ENCODE peak calls at places on chromosomes 3 and 15, in five cellular contexts. One of them, this sample, is unnamed.

GRCh38 chr3:194257030-194257657 is 94.0 kb downstream of the CPN2 start:
- DNase-seq in PC-9: no peak
- DNase-seq in uterus: no peak
- DNase-seq in testis: no peak
- DNase-seq in endothelial cell of umbilical vein: no peak
- DNase-seq in this sample: peak; percentile 16

GRCh38 chr3:195756935-195757302 is 36.1 kb downstream of the MUC20 start:
- DNase-seq in testis: no peak
- DNase-seq in endothelial cell of umbilical vein: no peak
- DNase-seq in uterus: no peak
- DNase-seq in PC-9: peak; percentile 49
- DNase-seq in this sample: no peak

GRCh38 chr3:42703695-42704025 is 1.1 kb upstream of the HHATL start:
- DNase-seq in testis: no peak
- DNase-seq in PC-9: no peak
- DNase-seq in endothelial cell of umbilical vein: no peak
- DNase-seq in uterus: no peak
- DNase-seq in this sample: no peak

GRCh38 chr15:96166223-96167200 is 164.0 kb upstream of the NR2F2 start:
- DNase-seq in uterus: no peak
- DNase-seq in testis: no peak
- DNase-seq in endothelial cell of umbilical vein: no peak
- DNase-seq in PC-9: no peak
- DNase-seq in this sample: no peak

GRCh38 chr3:141797819-141798405 is 34.7 kb downstream of the GRK7 start:
- DNase-seq in endothelial cell of umbilical vein: no peak
- DNase-seq in uterus: no peak
- DNase-seq in testis: peak; percentile 26
- DNase-seq in PC-9: no peak
- DNase-seq in this sample: no peak

GRCh38 chr3:173397161-173398110 is at the start of gene NLGN1:
- DNase-seq in endothelial cell of umbilical vein: peak; percentile 89
- DNase-seq in uterus: peak; percentile 74
- DNase-seq in PC-9: peak; percentile 59
- DNase-seq in testis: peak; percentile 80
- DNase-seq in this sample: peak; percentile 83

GRCh38 chr3:194274424-194275085 is 76.6 kb downstream of the CPN2 start:
- DNase-seq in uterus: no peak
- DNase-seq in PC-9: peak; percentile 27
- DNase-seq in testis: peak; percentile 17
- DNase-seq in endothelial cell of umbilical vein: peak; percentile 44
- DNase-seq in this sample: peak; percentile 5

GRCh38 chr3:112811917-112812660 is 34.6 kb downstream of the CD200R1L start:
- DNase-seq in uterus: peak; percentile 44
- DNase-seq in testis: no peak
- DNase-seq in PC-9: no peak
- DNase-seq in endothelial cell of umbilical vein: no peak
- DNase-seq in this sample: no peak

GRCh38 chr3:139251529-139251928 is 92.3 kb upstream of the MRPS22 start:
- DNase-seq in uterus: no peak
- DNase-seq in testis: no peak
- DNase-seq in endothelial cell of umbilical vein: no peak
- DNase-seq in PC-9: no peak
- DNase-seq in this sample: peak; percentile 73

GRCh38 chr3:150409125-150409526 is 1.0 kb downstream of the TSC22D2 start:
- DNase-seq in endothelial cell of umbilical vein: no peak
- DNase-seq in PC-9: no peak
- DNase-seq in testis: no peak
- DNase-seq in uterus: no peak
- DNase-seq in this sample: no peak

GRCh38 chr15:64844576-64845140 is 2.9 kb downstream of the PLEKHO2 start:
- DNase-seq in PC-9: no peak
- DNase-seq in testis: no peak
- DNase-seq in uterus: no peak
- DNase-seq in endothelial cell of umbilical vein: no peak
- DNase-seq in this sample: no peak

GRCh38 chr3:146750196-146750595 is 145.1 kb upstream of the PLSCR5 start:
- DNase-seq in PC-9: no peak
- DNase-seq in uterus: no peak
- DNase-seq in endothelial cell of umbilical vein: peak; percentile 46
- DNase-seq in testis: no peak
- DNase-seq in this sample: no peak

GRCh38 chr15:60704129-60704528 is 225.2 kb upstream of the ICE2 start:
- DNase-seq in uterus: no peak
- DNase-seq in endothelial cell of umbilical vein: no peak
- DNase-seq in testis: no peak
- DNase-seq in PC-9: no peak
- DNase-seq in this sample: no peak

GRCh38 chr15:26632500-26632899 is 140.4 kb downstream of the GABRB3 start:
- DNase-seq in testis: no peak
- DNase-seq in uterus: no peak
- DNase-seq in endothelial cell of umbilical vein: no peak
- DNase-seq in PC-9: no peak
- DNase-seq in this sample: no peak

GRCh38 chr15:48360841-48361240 is 29.6 kb downstream of the DUT start:
- DNase-seq in PC-9: no peak
- DNase-seq in uterus: no peak
- DNase-seq in endothelial cell of umbilical vein: no peak
- DNase-seq in testis: no peak
- DNase-seq in this sample: no peak

GRCh38 chr3:129614927-129615363 is 8.5 kb upstream of the PLXND1 start:
- DNase-seq in testis: peak; percentile 63
- DNase-seq in uterus: peak; percentile 39
- DNase-seq in PC-9: no peak
- DNase-seq in endothelial cell of umbilical vein: no peak
- DNase-seq in this sample: peak; percentile 77

GRCh38 chr3:110808630-110809029 is 263.0 kb upstream of the NECTIN3 start:
- DNase-seq in testis: no peak
- DNase-seq in PC-9: no peak
- DNase-seq in uterus: no peak
- DNase-seq in endothelial cell of umbilical vein: no peak
- DNase-seq in this sample: no peak

GRCh38 chr15:69031013-69032001 is 16.8 kb downstream of the NOX5 start:
- DNase-seq in endothelial cell of umbilical vein: peak; percentile 35
- DNase-seq in PC-9: peak; percentile 68
- DNase-seq in testis: peak; percentile 86
- DNase-seq in uterus: no peak
- DNase-seq in this sample: peak; percentile 82

GRCh38 chr3:122364508-122364907 is 18.5 kb downstream of the MIX23 start:
- DNase-seq in uterus: no peak
- DNase-seq in testis: no peak
- DNase-seq in PC-9: no peak
- DNase-seq in endothelial cell of umbilical vein: no peak
- DNase-seq in this sample: no peak

GRCh38 chr3:69204315-69204957 is 82.0 kb upstream of the LMOD3 start:
- DNase-seq in testis: no peak
- DNase-seq in uterus: no peak
- DNase-seq in endothelial cell of umbilical vein: peak; percentile 55
- DNase-seq in PC-9: no peak
- DNase-seq in this sample: no peak

GRCh38 chr3:30341851-30342250 is 264.6 kb upstream of the TGFBR2 start:
- DNase-seq in testis: no peak
- DNase-seq in uterus: no peak
- DNase-seq in PC-9: no peak
- DNase-seq in endothelial cell of umbilical vein: no peak
- DNase-seq in this sample: no peak

GRCh38 chr3:171876651-171877272 is 33.6 kb downstream of the TMEM212 start:
- DNase-seq in uterus: no peak
- DNase-seq in testis: no peak
- DNase-seq in PC-9: no peak
- DNase-seq in endothelial cell of umbilical vein: peak; percentile 90
- DNase-seq in this sample: no peak

GRCh38 chr3:463793-464192 is 267.2 kb downstream of the CHL1 start:
- DNase-seq in uterus: no peak
- DNase-seq in testis: no peak
- DNase-seq in PC-9: no peak
- DNase-seq in endothelial cell of umbilical vein: no peak
- DNase-seq in this sample: no peak

GRCh38 chr3:81742581-81742980 is 18.9 kb downstream of the GBE1 start:
- DNase-seq in testis: no peak
- DNase-seq in PC-9: no peak
- DNase-seq in endothelial cell of umbilical vein: no peak
- DNase-seq in uterus: no peak
- DNase-seq in this sample: no peak

GRCh38 chr3:183134844-183135243 is 27.7 kb downstream of the LAMP3 start:
- DNase-seq in testis: no peak
- DNase-seq in uterus: no peak
- DNase-seq in PC-9: no peak
- DNase-seq in endothelial cell of umbilical vein: no peak
- DNase-seq in this sample: no peak
- H3K27ac ChIP-seq in testis: no peak overlapping the region
- H3K27ac ChIP-seq in uterus: no peak overlapping the region
- H3K27ac ChIP-seq in PC-9: no peak overlapping the region
- H3K27ac ChIP-seq in endothelial cell of umbilical vein: no peak overlapping the region
- H3K27ac ChIP-seq in this sample: no peak overlapping the region

DNA sequence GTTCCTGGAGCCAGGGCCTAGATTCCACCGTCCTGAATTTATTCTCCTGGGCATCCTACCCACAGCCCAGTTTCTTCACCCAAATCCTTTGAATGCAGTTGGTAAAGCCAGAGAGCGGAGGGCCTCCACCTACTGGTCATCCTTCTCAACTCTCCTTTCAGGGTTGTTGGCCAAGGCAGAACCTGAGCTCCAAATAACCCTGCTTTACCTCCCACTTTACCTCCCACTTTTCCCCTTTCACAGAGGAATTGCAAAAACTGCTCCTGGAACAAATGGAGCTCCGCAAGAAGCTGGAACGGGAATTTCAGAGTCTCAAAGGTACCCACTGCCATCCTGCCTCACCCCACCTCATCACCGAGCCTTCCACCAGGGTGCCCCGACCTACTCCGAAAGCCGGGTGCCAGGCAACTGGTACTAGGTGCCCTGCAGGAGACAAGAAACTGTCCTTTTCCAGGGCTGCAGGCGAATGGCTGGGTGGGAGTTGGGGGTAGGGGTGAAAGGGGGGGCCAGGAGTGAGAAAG is 6.8 kb downstream of the SKOR1 start:
- DNase-seq in uterus: no peak
- DNase-seq in PC-9: no peak
- DNase-seq in testis: no peak
- DNase-seq in endothelial cell of umbilical vein: no peak
- DNase-seq in this sample: peak; percentile 43
- TF ChIP-seq CTCF in uterus: no peak
- TF ChIP-seq CTCF in PC-9: peak; percentile 47
- TF ChIP-seq CTCF in testis: no peak
- TF ChIP-seq CTCF in endothelial cell of umbilical vein: peak; percentile 31
- TF ChIP-seq CTCF in this sample: no peak

DNA sequence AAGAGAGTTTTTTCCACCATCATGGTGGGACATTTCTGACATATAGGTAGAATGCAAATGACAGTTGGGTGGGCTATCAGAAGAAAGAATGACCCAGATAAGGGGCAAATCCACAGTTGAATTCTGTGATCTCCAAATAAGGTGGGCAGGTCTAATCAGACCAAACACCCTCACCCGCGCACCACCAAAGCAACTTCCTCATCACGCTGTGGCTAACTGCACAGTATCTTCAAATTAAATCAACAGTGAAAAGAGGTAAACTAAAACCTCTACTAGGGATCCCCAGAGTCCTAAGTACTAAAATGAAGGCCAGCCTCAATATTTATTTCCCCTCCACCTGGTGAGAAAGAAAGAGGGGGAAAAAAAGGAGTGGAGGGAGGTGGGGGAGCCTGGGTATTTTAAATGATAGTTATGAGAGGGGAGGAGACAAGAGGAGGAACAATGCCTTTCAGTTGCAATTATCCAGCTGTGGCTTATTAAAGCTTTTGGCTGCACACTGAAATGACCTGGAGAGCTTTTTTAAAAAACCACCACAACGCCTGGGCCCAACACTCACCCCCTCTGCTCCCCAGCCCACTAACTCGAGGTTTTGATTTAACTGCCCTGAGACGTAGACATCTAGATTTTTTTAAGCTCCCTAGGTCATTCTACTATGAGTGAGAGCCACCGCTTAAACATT is 61.0 kb downstream of the LRIG1 start:
- DNase-seq in PC-9: no peak
- DNase-seq in uterus: no peak
- DNase-seq in testis: no peak
- DNase-seq in endothelial cell of umbilical vein: no peak
- DNase-seq in this sample: no peak
- H3K4me1 ChIP-seq in PC-9: peaks cover 19% of the 10 kb centered on the region
- H3K4me1 ChIP-seq in uterus: peaks cover 13% of the 10 kb centered on the region
- H3K4me1 ChIP-seq in testis: peaks cover 12% of the 10 kb centered on the region
- H3K4me1 ChIP-seq in endothelial cell of umbilical vein: peaks cover 34% of the 10 kb centered on the region
- H3K4me1 ChIP-seq in this sample: peaks cover 43% of the 10 kb centered on the region

GRCh38 chr15:83659011-83659811 is 5.3 kb downstream of the ADAMTSL3 start:
- DNase-seq in uterus: peak; percentile 61
- DNase-seq in PC-9: no peak
- DNase-seq in testis: peak; percentile 72
- DNase-seq in endothelial cell of umbilical vein: no peak
- DNase-seq in this sample: no peak

GRCh38 chr15:83656943-83657528 is 3.1 kb downstream of the ADAMTSL3 start:
- DNase-seq in endothelial cell of umbilical vein: no peak
- DNase-seq in uterus: no peak
- DNase-seq in testis: no peak
- DNase-seq in PC-9: no peak
- DNase-seq in this sample: no peak

GRCh38 chr15:83657549-83657948 is 3.6 kb downstream of the ADAMTSL3 start:
- DNase-seq in uterus: no peak
- DNase-seq in testis: no peak
- DNase-seq in endothelial cell of umbilical vein: no peak
- DNase-seq in PC-9: no peak
- DNase-seq in this sample: no peak

GRCh38 chr15:83656192-83656591 is 2.3 kb downstream of the ADAMTSL3 start:
- DNase-seq in uterus: no peak
- DNase-seq in testis: no peak
- DNase-seq in endothelial cell of umbilical vein: no peak
- DNase-seq in PC-9: no peak
- DNase-seq in this sample: no peak

DNA sequence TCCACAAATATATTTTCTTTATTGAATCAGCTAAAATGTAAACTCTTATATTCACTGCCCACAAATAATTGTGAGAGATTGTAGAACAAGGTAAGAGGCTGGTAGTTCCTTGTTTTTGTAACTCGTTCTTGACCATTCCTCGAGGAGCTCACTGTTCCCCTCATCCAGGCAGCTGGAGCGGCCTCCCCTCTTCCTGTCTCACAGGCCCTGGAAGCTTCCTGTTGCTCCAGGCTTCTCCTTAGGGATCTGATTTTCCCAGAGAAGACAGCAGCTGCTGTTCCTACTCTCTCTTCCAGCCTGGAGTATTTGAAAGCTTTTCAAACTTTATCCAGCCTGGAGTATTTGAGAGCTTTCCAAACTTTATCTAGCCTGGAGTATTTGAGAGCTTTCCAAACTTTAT is 4.5 kb downstream of the ADAMTSL3 start:
- DNase-seq in uterus: peak; percentile 32
- DNase-seq in testis: no peak
- DNase-seq in PC-9: no peak
- DNase-seq in endothelial cell of umbilical vein: no peak
- DNase-seq in this sample: no peak
- H3K27ac ChIP-seq in uterus: peak overlapping the region; percentile 62
- H3K27ac ChIP-seq in testis: no peak overlapping the region
- H3K27ac ChIP-seq in PC-9: no peak overlapping the region
- H3K27ac ChIP-seq in endothelial cell of umbilical vein: no peak overlapping the region
- H3K27ac ChIP-seq in this sample: peak overlapping the region; percentile 36

GRCh38 chr3:65342084-65342683 is 654.4 kb upstream of the ADAMTS9 start:
- DNase-seq in PC-9: peak; percentile 37
- DNase-seq in testis: peak; percentile 52
- DNase-seq in uterus: no peak
- DNase-seq in endothelial cell of umbilical vein: peak; percentile 60
- DNase-seq in this sample: peak; percentile 67
- TF ChIP-seq CTCF in PC-9: peak; percentile 70
- TF ChIP-seq CTCF in testis: no peak
- TF ChIP-seq CTCF in uterus: no peak
- TF ChIP-seq CTCF in endothelial cell of umbilical vein: peak; percentile 90
- TF ChIP-seq CTCF in this sample: peak; percentile 64

This sample was measured in upper lobe of right lung.